ENCODE peak calls at places on chromosome 19, in five cellular contexts. E, C, Y, V and R are unnamed samples.

GRCh38 chr19:6935069-6935468 is 47.7 kb downstream of the ADGRE1 start:
- DNase-seq in E (no peak), C (no peak), Y (no peak), V (no peak), R (no peak)

GRCh38 chr19:54138777-54139256 is 1.3 kb downstream of the CNOT3 start:
- DNase-seq in E (no peak), C (no peak), Y (no peak), V (no peak), R (no peak)

GRCh38 chr19:2602391-2603181 is 99.9 kb downstream of the GNG7 start:
- DNase-seq in E (no peak), C (peak), Y (peak), V (peak), R (peak)

GRCh38 chr19:47094557-47095517 is 18.7 kb downstream of the ZC3H4 start:
- DNase-seq in E (no peak), C (no peak), Y (no peak), V (no peak), R (no peak)

GRCh38 chr19:30120860-30121484 is 178.9 kb downstream of the URI1 start:
- DNase-seq in E (no peak), C (no peak), Y (no peak), V (no peak), R (no peak)

GRCh38 chr19:48216933-48217332 is 38.8 kb downstream of the CARD8 start:
- DNase-seq in E (no peak), C (no peak), Y (no peak), V (no peak), R (no peak)

GRCh38 chr19:55437410-55437809 is 5.7 kb downstream of the SHISA7 start:
- DNase-seq in E (no peak), C (no peak), Y (no peak), V (peak), R (no peak)

GRCh38 chr19:42568006-42568405 is 26.7 kb downstream of the CEACAM8 start:
- DNase-seq in E (no peak), C (no peak), Y (no peak), V (no peak), R (no peak)

GRCh38 chr19:1748115-1748702 is 5.1 kb upstream of the ONECUT3 start:
- DNase-seq in E (no peak), C (no peak), Y (no peak), V (no peak), R (no peak)

GRCh38 chr19:3761382-3762129 is at the start of gene APBA3:
- DNase-seq in E (peak), C (peak), Y (peak), V (peak), R (peak)

GRCh38 chr19:47813304-47813994 is 8.3 kb upstream of the CRX start:
- DNase-seq in E (peak), C (no peak), Y (no peak), V (peak), R (no peak)

GRCh38 chr19:4676955-4677731 is 7.0 kb upstream of the MYDGF start:
- DNase-seq in E (no peak), C (no peak), Y (no peak), V (peak), R (no peak)

GRCh38 chr19:50702870-50703829 is 16.5 kb downstream of the SHANK1 start:
- DNase-seq in E (no peak), C (no peak), Y (no peak), V (no peak), R (no peak)

GRCh38 chr19:18475762-18476331 is 37.9 kb upstream of the ISYNA1 start:
- DNase-seq in E (no peak), C (no peak), Y (no peak), V (no peak), R (no peak)

GRCh38 chr19:12733369-12733896 is 1.1 kb downstream of the TRIR start:
- DNase-seq in E (no peak), C (no peak), Y (no peak), V (peak), R (no peak)

GRCh38 chr19:43780706-43781525 is at the start of gene KCNN4:
- DNase-seq in E (no peak), C (no peak), Y (no peak), V (no peak), R (peak)

GRCh38 chr19:38412961-38413360 is 10.1 kb downstream of the FAM98C start:
- DNase-seq in E (no peak), C (no peak), Y (no peak), V (no peak), R (no peak)

GRCh38 chr19:46731584-46731983 is 14.3 kb upstream of the FKRP start:
- DNase-seq in E (no peak), C (no peak), Y (no peak), V (no peak), R (no peak)

GRCh38 chr19:3954107-3954506 is 16.8 kb downstream of the DAPK3 start:
- DNase-seq in E (no peak), C (no peak), Y (no peak), V (peak), R (no peak)

GRCh38 chr19:19514881-19515763 is at the start of gene TSSK6:
- DNase-seq in E (no peak), C (no peak), Y (no peak), V (no peak), R (no peak)

GRCh38 chr19:35228177-35228930 is at the start of gene FAM187B:
- DNase-seq in E (no peak), C (no peak), Y (no peak), V (no peak), R (no peak)

GRCh38 chr19:27793128-27793643 is 1419.8 kb downstream of the UQCRFS1 start:
- DNase-seq in E (peak), C (no peak), Y (peak), V (peak), R (peak)

GRCh38 chr19:8396563-8397203 is 6.5 kb downstream of the RAB11B start:
- DNase-seq in E (no peak), C (no peak), Y (no peak), V (peak), R (no peak)

GRCh38 chr19:31678421-31678820 is 329.2 kb upstream of the TSHZ3 start:
- DNase-seq in E (no peak), C (no peak), Y (no peak), V (no peak), R (no peak)

GRCh38 chr19:38034153-38034835 is 127.3 kb downstream of the SIPA1L3 start:
- DNase-seq in E (peak), C (no peak), Y (no peak), V (no peak), R (no peak)

GRCh38 chr19:53908933-53909415 is at the start of gene CACNG7:
- DNase-seq in E (no peak), C (no peak), Y (no peak), V (peak), R (no peak)

GRCh38 chr19:52200044-52200443 is 10.2 kb downstream of the PPP2R1A start:
- DNase-seq in E (no peak), C (no peak), Y (peak), V (no peak), R (peak)

GRCh38 chr19:52570005-52570861 is at the start of gene ZNF701:
- DNase-seq in E (peak), C (peak), Y (peak), V (peak), R (peak)

GRCh38 chr19:7257148-7258041 is 36.8 kb downstream of the INSR start:
- DNase-seq in E (no peak), C (no peak), Y (no peak), V (no peak), R (no peak)

GRCh38 chr19:16849168-16849567 is 20.0 kb downstream of the SIN3B start:
- DNase-seq in E (no peak), C (no peak), Y (no peak), V (no peak), R (no peak)

GRCh38 chr19:3275068-3275582 is 50.7 kb downstream of the CELF5 start:
- DNase-seq in E (peak), C (no peak), Y (no peak), V (peak), R (no peak)

GRCh38 chr19:50061650-50062049 is 35.8 kb downstream of the ZNF473 start:
- DNase-seq in E (no peak), C (no peak), Y (no peak), V (no peak), R (no peak)

GRCh38 chr19:19606021-19606420 is 12.5 kb downstream of the PBX4 start:
- DNase-seq in E (no peak), C (no peak), Y (no peak), V (no peak), R (no peak)